ENCODE peak calls at places on chromosome 15, in nine cellular contexts. O, B, D, M, Y, X, S, Q and E are unnamed samples.

GRCh38 chr15:98939311-98940080 is 68.1 kb downstream of the PGPEP1L start:
- DNase-seq in O (no peak), B (no peak), D (no peak), M (no peak), Y (no peak), X (no peak), S (no peak), Q (no peak), E (no peak)

GRCh38 chr15:99909914-99910313 is 176.7 kb upstream of the LYSMD4 start:
- DNase-seq in O (no peak), B (peak; percentile 48), D (no peak), M (no peak), Y (no peak), X (no peak), S (no peak), Q (peak; percentile 22), E (no peak)

GRCh38 chr15:65404196-65404872 is 18.4 kb downstream of the IGDCC4 start:
- DNase-seq in O (no peak), B (no peak), D (no peak), M (no peak), Y (no peak), X (no peak), S (no peak), Q (no peak), E (no peak)

GRCh38 chr15:68258684-68259083 is 18.9 kb upstream of the FEM1B start:
- DNase-seq in O (no peak), B (no peak), D (no peak), M (no peak), Y (no peak), X (no peak), S (no peak), Q (no peak), E (no peak)

GRCh38 chr15:90001062-90001682 is at the start of gene ZNF710:
- DNase-seq in O (peak; percentile 53), B (peak; percentile 87), D (peak; percentile 45), M (peak; percentile 56), Y (peak; percentile 54), X (peak; percentile 22), S (no peak), Q (peak; percentile 84), E (peak; percentile 49)

GRCh38 chr15:29449136-29449535 is 179.5 kb upstream of the NSMCE3 start:
- DNase-seq in O (no peak), B (no peak), D (no peak), M (peak; percentile 74), Y (no peak), X (peak; percentile 22), S (no peak), Q (peak; percentile 30), E (no peak)

GRCh38 chr15:85597155-85597815 is 197.4 kb downstream of the KLHL25 start:
- DNase-seq in O (no peak), B (no peak), D (no peak), M (no peak), Y (no peak), X (no peak), S (no peak), Q (no peak), E (no peak)

GRCh38 chr15:54582863-54583643 is 604.8 kb downstream of the UNC13C start:
- DNase-seq in O (no peak), B (no peak), D (no peak), M (no peak), Y (no peak), X (no peak), S (no peak), Q (no peak), E (no peak)

GRCh38 chr15:29815000-29815704 is 7.1 kb downstream of the TJP1 start:
- DNase-seq in O (no peak), B (no peak), D (no peak), M (no peak), Y (no peak), X (no peak), S (no peak), Q (peak; percentile 39), E (no peak)

GRCh38 chr15:60362318-60363023 is 35.3 kb downstream of the ANXA2 start:
- DNase-seq in O (no peak), B (no peak), D (no peak), M (no peak), Y (no peak), X (no peak), S (peak; percentile 33), Q (no peak), E (no peak)

GRCh38 chr15:28873006-28873405 is 12.8 kb upstream of the APBA2 start:
- DNase-seq in O (no peak), B (no peak), D (no peak), M (no peak), Y (no peak), X (no peak), S (no peak), Q (no peak), E (no peak)

GRCh38 chr15:97993310-97993738 is 32.8 kb downstream of the ARRDC4 start:
- DNase-seq in O (no peak), B (no peak), D (no peak), M (no peak), Y (peak; percentile 31), X (no peak), S (no peak), Q (peak; percentile 35), E (no peak)

GRCh38 chr15:59622289-59622688 is 10.7 kb downstream of the GCNT3 start:
- DNase-seq in O (no peak), B (peak; percentile 73), D (no peak), M (peak; percentile 53), Y (no peak), X (peak; percentile 37), S (no peak), Q (peak; percentile 78), E (no peak)

GRCh38 chr15:32060706-32061105 is 30.4 kb downstream of the CHRNA7 start:
- DNase-seq in O (no peak), B (no peak), D (no peak), M (no peak), Y (no peak), X (no peak), S (no peak), Q (no peak), E (no peak)

GRCh38 chr15:60660290-60661051 is 181.5 kb upstream of the ICE2 start:
- DNase-seq in O (no peak), B (peak; percentile 36), D (no peak), M (no peak), Y (peak; percentile 49), X (no peak), S (no peak), Q (peak; percentile 33), E (no peak)

GRCh38 chr15:40925863-40926658 is 3.1 kb upstream of the DLL4 start:
- DNase-seq in O (no peak), B (no peak), D (no peak), M (peak; percentile 64), Y (no peak), X (peak; percentile 43), S (no peak), Q (peak; percentile 55), E (no peak)

GRCh38 chr15:49847937-49848823 is 227.3 kb downstream of the DTWD1 start:
- DNase-seq in O (no peak), B (no peak), D (no peak), M (no peak), Y (no peak), X (no peak), S (peak; percentile 92), Q (no peak), E (no peak)

GRCh38 chr15:35329521-35329921 is 216.4 kb downstream of the DPH6 start:
- DNase-seq in O (no peak), B (no peak), D (no peak), M (no peak), Y (no peak), X (no peak), S (no peak), Q (no peak), E (no peak)

GRCh38 chr15:35327789-35328188 is 218.2 kb downstream of the DPH6 start:
- DNase-seq in O (no peak), B (no peak), D (no peak), M (no peak), Y (no peak), X (no peak), S (peak; percentile 3), Q (no peak), E (no peak)

GRCh38 chr15:35320911-35321310 is 225.1 kb downstream of the DPH6 start:
- DNase-seq in O (no peak), B (no peak), D (no peak), M (no peak), Y (no peak), X (no peak), S (no peak), Q (no peak), E (no peak)

GRCh38 chr15:35321926-35322325 is 224.0 kb downstream of the DPH6 start:
- DNase-seq in O (no peak), B (no peak), D (no peak), M (no peak), Y (no peak), X (no peak), S (no peak), Q (no peak), E (no peak)

DNA sequence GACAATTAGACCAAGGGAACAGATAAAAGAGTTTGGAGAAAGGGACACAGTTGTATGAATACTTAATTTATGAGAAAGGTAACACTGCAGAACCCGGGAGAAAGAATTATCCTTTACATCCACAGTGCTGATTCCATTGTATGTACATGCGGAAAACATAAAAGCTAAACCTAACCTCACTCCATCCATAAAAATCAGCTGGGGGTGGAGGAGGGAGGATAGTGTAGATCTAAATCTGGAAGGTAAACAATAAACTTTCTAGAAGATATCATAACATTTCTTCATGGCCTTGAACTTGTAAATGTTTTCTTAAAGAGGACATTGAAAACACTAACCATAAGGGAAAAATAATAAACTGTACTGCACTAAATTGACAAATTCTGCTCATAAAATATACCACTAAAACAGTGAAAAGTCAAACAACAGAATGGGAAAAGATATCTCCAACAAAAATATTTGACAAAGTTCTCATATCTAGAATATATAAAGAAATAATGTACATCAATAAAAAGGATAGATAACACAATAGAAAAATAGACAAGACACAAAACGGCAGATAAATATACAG is 220.5 kb downstream of the DPH6 start:
- DNase-seq in O (no peak), B (no peak), D (no peak), M (no peak), Y (no peak), X (no peak), S (no peak), Q (no peak), E (no peak)
- TF ChIP-seq CTCF in O (no peak), B (no peak), D (no peak), M (no peak), Y (no peak), X (no peak), S (no peak), Q (no peak), E (no peak)

GRCh38 chr15:73717802-73718201 is 33.6 kb downstream of the CD276 start:
- DNase-seq in O (no peak), B (no peak), D (no peak), M (no peak), Y (no peak), X (no peak), S (no peak), Q (no peak), E (no peak)
- TF ChIP-seq CTCF in O (no peak), B (peak; percentile 24), D (peak; percentile 15), M (no peak), Y (no peak), X (peak; percentile 35), S (no peak), Q (no peak), E (peak; percentile 16)

GRCh38 chr15:47374222-47374621 is 343.1 kb upstream of the SEMA6D start:
- DNase-seq in O (no peak), B (no peak), D (no peak), M (no peak), Y (no peak), X (no peak), S (no peak), Q (no peak), E (no peak)
- TF ChIP-seq CTCF in O (no peak), B (peak; percentile 6), D (no peak), M (no peak), Y (no peak), X (no peak), S (peak; percentile 62), Q (peak; percentile 10), E (peak; percentile 54)

GRCh38 chr15:70569139-70569717 is 194.1 kb downstream of the UACA start:
- DNase-seq in O (no peak), B (no peak), D (no peak), M (no peak), Y (peak; percentile 42), X (no peak), S (peak; percentile 38), Q (peak; percentile 69), E (no peak)
- TF ChIP-seq CTCF in O (peak; percentile 17), B (peak; percentile 27), D (no peak), M (peak; percentile 18), Y (peak; percentile 56), X (peak; percentile 29), S (peak; percentile 71), Q (peak; percentile 50), E (peak; percentile 47)